ENCODE peak calls at places on chromosome 4, in five cellular contexts. I is A673, C is endothelial cell of umbilical vein, N is fibroblast of lung, Q is K562. V is an unnamed sample.

GRCh38 chr4:100190643-100191600 is 654 bp upstream of the DDIT4L start:
- DNase-seq in N (peak; percentile 58), Q (no peak), C (peak; percentile 39), I (peak; percentile 2), V (peak; percentile 49)

GRCh38 chr4:47598896-47599295 is 113.8 kb downstream of the ATP10D start:
- DNase-seq in I (no peak), C (no peak), Q (no peak), N (no peak), V (no peak)

GRCh38 chr4:186449954-186450353 is 105.4 kb downstream of the MTNR1A start:
- DNase-seq in Q (no peak), I (no peak), N (no peak), C (no peak), V (no peak)

GRCh38 chr4:144831971-144832370 is 186.0 kb downstream of the HHIP start:
- DNase-seq in Q (no peak), I (peak; percentile 46), N (no peak), C (peak; percentile 26), V (no peak)

GRCh38 chr4:79983431-79983830 is 89.6 kb downstream of the ANTXR2 start:
- DNase-seq in I (no peak), Q (no peak), C (peak; percentile 4), N (no peak), V (no peak)

GRCh38 chr4:168587326-168588125 is 90.7 kb downstream of the PALLD start:
- DNase-seq in C (no peak), Q (no peak), N (peak; percentile 81), I (no peak), V (no peak)

GRCh38 chr4:21790437-21791029 is 158.0 kb downstream of the KCNIP4 start:
- DNase-seq in I (peak; percentile 36), N (peak; percentile 77), C (peak; percentile 51), Q (peak; percentile 7), V (peak; percentile 46)

GRCh38 chr4:3744232-3744631 is 22.0 kb upstream of the ADRA2C start:
- DNase-seq in I (no peak), C (no peak), Q (no peak), N (no peak), V (no peak)

GRCh38 chr4:152486414-152487389 is 49.2 kb downstream of the FBXW7 start:
- DNase-seq in C (no peak), Q (no peak), N (no peak), I (no peak), V (no peak)

GRCh38 chr4:152352645-152353116 is 183.2 kb downstream of the FBXW7 start:
- DNase-seq in N (peak; percentile 96), Q (no peak), C (peak; percentile 94), I (peak; percentile 98), V (peak; percentile 64)

DNA sequence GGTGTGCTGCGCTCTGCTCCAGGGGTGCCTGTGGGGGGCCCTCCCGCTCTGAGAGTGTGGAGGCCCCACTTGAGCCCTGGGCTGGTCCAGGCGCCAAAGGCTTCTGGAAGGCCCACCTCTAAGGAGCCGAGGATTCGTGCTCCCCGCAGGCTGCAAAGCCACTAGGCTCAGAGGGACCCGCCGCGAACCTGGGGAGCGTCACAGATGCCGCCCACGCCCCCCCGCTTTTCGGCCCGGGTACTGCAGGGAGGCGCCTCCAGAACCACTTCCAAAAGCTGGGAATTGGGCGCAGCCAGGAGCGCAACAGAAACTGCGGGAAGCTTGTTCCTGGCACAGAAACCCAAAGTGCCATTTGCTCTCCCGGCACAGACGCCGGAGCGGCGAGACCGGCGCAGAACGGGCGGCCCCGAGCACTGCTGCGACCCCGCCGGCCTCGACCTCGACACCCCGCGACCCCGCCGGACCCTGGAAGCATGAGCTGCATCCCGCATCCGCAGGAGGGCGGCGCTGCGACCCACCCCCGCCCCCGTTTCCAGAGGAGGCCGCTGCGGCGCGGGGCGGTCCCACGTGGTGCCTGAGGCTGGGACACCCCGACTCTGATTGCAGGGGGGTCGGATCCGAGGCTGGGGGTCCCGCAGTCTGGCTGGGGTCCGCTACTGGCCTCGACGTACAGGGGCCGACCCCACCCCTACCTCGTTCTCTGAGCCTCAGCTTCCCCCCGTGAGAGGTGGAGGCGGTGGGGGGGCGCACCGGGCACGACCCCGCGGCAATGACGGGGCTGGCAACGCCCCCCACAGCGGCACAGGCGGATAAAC is 30.8 kb downstream of the CPLX1 start:
- DNase-seq in C (no peak), N (no peak), I (no peak), Q (peak; percentile 35), V (peak; percentile 62)
- TF ChIP-seq EZH2 in C (peak; percentile 100), N (peak; percentile 97), I (no peak), Q (no peak), V (no peak)

GRCh38 chr4:112523764-112524505 is 8.0 kb upstream of the NEUROG2 start:
- DNase-seq in I (peak; percentile 75), C (no peak), N (no peak), Q (peak; percentile 74), V (peak; percentile 96)

GRCh38 chr4:112521123-112522116 is 5.4 kb upstream of the NEUROG2 start:
- DNase-seq in N (no peak), C (no peak), I (no peak), Q (no peak), V (peak; percentile 34)

GRCh38 chr4:112520598-112521122 is 4.7 kb upstream of the NEUROG2 start:
- DNase-seq in N (no peak), Q (no peak), I (no peak), C (no peak), V (peak; percentile 70)

GRCh38 chr4:112522389-112522788 is 6.4 kb upstream of the NEUROG2 start:
- DNase-seq in C (no peak), I (no peak), N (no peak), Q (no peak), V (no peak)

DNA sequence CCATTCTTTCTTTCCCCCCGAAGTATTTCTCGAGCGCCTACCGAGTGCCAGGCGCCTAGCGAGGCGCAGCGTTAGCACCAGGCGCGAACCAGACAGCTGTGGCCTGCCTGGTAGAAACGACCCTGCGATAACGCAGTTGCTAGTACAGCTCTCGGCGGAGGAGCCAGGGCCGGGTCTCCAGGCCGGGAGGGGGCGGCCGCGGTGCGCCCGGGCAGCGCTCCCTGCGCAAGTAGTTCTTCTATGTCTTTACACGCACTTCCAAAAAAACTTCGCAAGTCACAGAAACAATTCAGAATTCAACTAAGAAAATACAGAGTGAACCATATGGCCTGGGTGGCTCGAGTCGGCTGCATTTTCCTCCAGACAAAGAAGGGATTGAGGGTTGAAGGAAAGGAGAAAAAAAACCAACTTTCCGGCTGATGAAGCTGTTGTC is 7.0 kb upstream of the NEUROG2 start:
- DNase-seq in Q (peak; percentile 51), I (peak; percentile 72), C (peak; percentile 49), N (peak; percentile 64), V (peak; percentile 81)
- TF ChIP-seq EZH2 in Q (no peak), I (no peak), C (peak; percentile 44), N (no peak), V (peak; percentile 83)

DNA sequence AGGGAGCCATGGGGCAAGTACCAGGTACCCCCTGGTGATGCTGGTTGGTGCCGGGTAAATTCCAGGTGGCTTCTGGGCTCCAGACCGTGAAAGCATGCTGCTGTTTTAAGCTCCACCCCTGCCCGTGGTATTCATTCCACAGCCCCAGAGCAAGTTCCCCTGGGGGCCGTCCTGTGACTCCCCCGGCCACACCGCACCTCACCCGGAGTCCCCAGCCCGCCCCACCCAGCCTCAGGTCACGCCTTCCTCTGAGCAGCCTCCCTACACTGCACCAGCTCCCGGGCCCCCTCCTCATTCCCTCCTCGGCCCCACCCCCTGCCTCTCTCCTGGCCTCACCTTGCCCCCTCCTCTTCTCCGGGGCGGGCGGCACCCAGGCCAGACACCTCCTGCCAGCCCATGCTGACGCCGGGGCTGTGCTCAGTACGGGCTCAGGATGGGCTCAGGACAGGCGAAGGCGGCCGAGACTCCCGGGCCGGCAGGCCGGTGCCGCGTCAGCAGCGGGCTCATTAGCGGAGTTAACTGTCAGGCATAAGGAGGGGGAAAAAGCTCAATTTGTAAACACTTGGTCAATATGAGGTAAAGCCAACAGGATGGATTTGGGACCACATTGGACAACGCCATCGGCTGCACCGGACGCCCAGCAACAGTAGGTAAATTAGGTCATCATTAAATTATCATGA is 127.4 kb downstream of the FAM53A start:
- DNase-seq in N (no peak), C (no peak), I (no peak), Q (no peak), V (peak; percentile 33)
- TF ChIP-seq EZH2 in N (no peak), C (no peak), I (no peak), Q (no peak), V (no peak)

GRCh38 chr4:41750624-41751324 is 2.2 kb upstream of the PHOX2B start:
- DNase-seq in C (no peak), Q (no peak), N (no peak), I (no peak), V (peak; percentile 70)
- TF ChIP-seq EZH2 in C (peak; percentile 82), Q (no peak), N (peak; percentile 61), I (no peak), V (peak; percentile 57)

GRCh38 chr4:637536-637935 is 12.2 kb downstream of the PDE6B start:
- DNase-seq in Q (no peak), C (no peak), N (no peak), I (no peak), V (no peak)

GRCh38 chr4:634599-634985 is 9.2 kb downstream of the PDE6B start:
- DNase-seq in N (no peak), C (no peak), I (no peak), Q (no peak), V (no peak)

GRCh38 chr4:636628-636950 is 11.2 kb downstream of the PDE6B start:
- DNase-seq in Q (no peak), N (no peak), C (no peak), I (no peak), V (no peak)

GRCh38 chr4:633976-634598 is 8.7 kb downstream of the PDE6B start:
- DNase-seq in C (no peak), N (no peak), Q (no peak), I (no peak), V (no peak)

GRCh38 chr4:635851-636627 is 10.7 kb downstream of the PDE6B start:
- DNase-seq in I (no peak), C (no peak), Q (no peak), N (no peak), V (no peak)
- TF ChIP-seq EZH2 in I (no peak), C (no peak), Q (no peak), N (no peak), V (no peak)

V was measured in GM23338.